ENCODE peak calls at places on chromosomes 16 and 17, in five cellular contexts. M is omental fat pad, S is ureter, O is germinal center, I is left cardiac atrium. C is an unnamed sample.

GRCh38 chr16:12559714-12560113 is 244.0 kb downstream of the CPPED1 start:
- DNase-seq in M (no peak), I (no peak), O (no peak), S (no peak), C (no peak)

GRCh38 chr17:74547736-74548135 is 1.8 kb upstream of the CD300C start:
- DNase-seq in S (no peak), O (no peak), M (no peak), I (no peak), C (no peak)

GRCh38 chr17:47705536-47706481 is 11.8 kb downstream of the TBKBP1 start:
- DNase-seq in S (no peak), M (no peak), I (no peak), O (no peak), C (no peak)

GRCh38 chr17:75921596-75921995 is 16.9 kb upstream of the MRPL38 start:
- DNase-seq in S (no peak), O (no peak), I (no peak), M (no peak), C (no peak)

GRCh38 chr16:5633845-5634440 is 536.3 kb upstream of the EEF2KMT start:
- DNase-seq in O (peak; percentile 22), I (no peak), S (no peak), M (no peak), C (peak; percentile 18)

GRCh38 chr16:25699069-25699468 is 7.3 kb downstream of the HS3ST4 start:
- DNase-seq in O (no peak), S (no peak), I (no peak), M (no peak), C (no peak)

GRCh38 chr17:60371416-60371815 is 20.5 kb downstream of the USP32 start:
- DNase-seq in S (no peak), M (no peak), I (no peak), O (no peak), C (no peak)

GRCh38 chr16:67341250-67341649 is 14.6 kb downstream of the LRRC36 start:
- DNase-seq in M (no peak), S (no peak), I (no peak), O (no peak), C (no peak)

GRCh38 chr16:79182618-79183017 is 417.9 kb downstream of the MAF start:
- DNase-seq in O (no peak), S (no peak), M (no peak), I (no peak), C (no peak)

GRCh38 chr16:48526058-48526957 is 83.7 kb downstream of the N4BP1 start:
- DNase-seq in O (peak; percentile 40), S (peak; percentile 64), M (no peak), I (no peak), C (peak; percentile 66)

GRCh38 chr16:8882725-8883377 is 700 bp downstream of the LITAFD start:
- DNase-seq in O (no peak), M (no peak), I (no peak), S (no peak), C (no peak)

GRCh38 chr17:5951912-5952311 is 118.3 kb upstream of the WSCD1 start:
- DNase-seq in O (no peak), S (no peak), M (no peak), I (no peak), C (no peak)

GRCh38 chr16:84284168-84284722 is 10.4 kb upstream of the WFDC1 start:
- DNase-seq in O (no peak), M (no peak), S (peak; percentile 76), I (peak; percentile 79), C (no peak)

GRCh38 chr16:74800216-74800871 is 25.7 kb upstream of the FA2H start:
- DNase-seq in I (no peak), O (no peak), M (no peak), S (no peak), C (no peak)

GRCh38 chr17:17515921-17516295 is 19.7 kb upstream of the RASD1 start:
- DNase-seq in I (no peak), O (no peak), M (no peak), S (no peak), C (no peak)

GRCh38 chr17:82787081-82787848 is 35.4 kb downstream of the TBCD start:
- DNase-seq in O (no peak), I (peak; percentile 53), S (no peak), M (no peak), C (no peak)

GRCh38 chr17:74386397-74386796 is 19.1 kb downstream of the GPR142 start:
- DNase-seq in S (no peak), I (peak; percentile 75), O (no peak), M (no peak), C (no peak)

GRCh38 chr17:76683921-76684745 is 26.6 kb downstream of the MXRA7 start:
- DNase-seq in O (no peak), S (no peak), M (no peak), I (no peak), C (no peak)

GRCh38 chr17:40307001-40307690 is 1.8 kb upstream of the RARA start:
- DNase-seq in O (no peak), M (no peak), I (no peak), S (peak; percentile 55), C (no peak)

GRCh38 chr16:3983081-3983520 is 102.6 kb upstream of the CREBBP start:
- DNase-seq in M (no peak), O (no peak), I (peak; percentile 72), S (peak; percentile 77), C (peak; percentile 60)

GRCh38 chr17:81510798-81511549 is 1.6 kb downstream of the ACTG1 start:
- DNase-seq in S (no peak), O (no peak), M (no peak), I (peak; percentile 48), C (no peak)

GRCh38 chr17:80353718-80354275 is 61.2 kb upstream of the ENDOV start:
- DNase-seq in O (no peak), S (no peak), M (no peak), I (no peak), C (no peak)

GRCh38 chr16:90048737-90049330 is 28.3 kb downstream of the PRDM7 start:
- DNase-seq in I (no peak), O (no peak), S (no peak), M (no peak), C (no peak)

GRCh38 chr17:17156511-17156910 is 49.6 kb downstream of the PLD6 start:
- DNase-seq in O (no peak), I (no peak), M (no peak), S (no peak), C (no peak)

GRCh38 chr17:80598813-80599545 is 54.3 kb downstream of the RPTOR start:
- DNase-seq in M (no peak), S (no peak), I (no peak), O (no peak), C (no peak)

GRCh38 chr17:76146053-76146875 is 5.2 kb upstream of the FOXJ1 start:
- DNase-seq in M (no peak), O (no peak), S (no peak), I (no peak), C (no peak)

GRCh38 chr16:86585821-86586611 is 7.7 kb downstream of the FOXL1 start:
- DNase-seq in S (no peak), O (no peak), I (no peak), M (no peak), C (no peak)

GRCh38 chr16:30122621-30123160 is 329 bp downstream of the MAPK3 start:
- DNase-seq in O (no peak), M (no peak), S (peak; percentile 45), I (no peak), C (no peak)

GRCh38 chr16:63185235-63185780 is 1149.1 kb upstream of the CDH8 start:
- DNase-seq in M (no peak), O (no peak), S (no peak), I (no peak), C (no peak)